ENCODE peak calls at places on chromosomes 1 and 21, in five cellular contexts. One of them, this sample, is unnamed. For H3K27me3, the result is how much of the 10 kb centered on the place peaks cover.

GRCh38 chr1:56453016-56453721 is 126.2 kb downstream of the PLPP3 start:
- DNase-seq in RWPE2: no peak
- DNase-seq in right atrium auricular region: no peak
- DNase-seq in upper lobe of right lung: peak
- DNase-seq in thoracic aorta: no peak
- DNase-seq in this sample: no peak

GRCh38 chr1:224922404-224923164 is 6.9 kb upstream of the DNAH14 start:
- DNase-seq in right atrium auricular region: no peak
- DNase-seq in thoracic aorta: no peak
- DNase-seq in upper lobe of right lung: no peak
- DNase-seq in RWPE2: no peak
- DNase-seq in this sample: peak

GRCh38 chr1:42949312-42950145 is 9.1 kb downstream of the SLC2A1 start:
- DNase-seq in right atrium auricular region: no peak
- DNase-seq in thoracic aorta: no peak
- DNase-seq in upper lobe of right lung: no peak
- DNase-seq in RWPE2: no peak
- DNase-seq in this sample: no peak

GRCh38 chr21:25638634-25639166 is 358 bp upstream of the JAM2 start:
- DNase-seq in upper lobe of right lung: no peak
- DNase-seq in RWPE2: no peak
- DNase-seq in right atrium auricular region: no peak
- DNase-seq in thoracic aorta: no peak
- DNase-seq in this sample: peak

GRCh38 chr1:81681570-81681969 is 119.2 kb upstream of the ADGRL2 start:
- DNase-seq in thoracic aorta: no peak
- DNase-seq in upper lobe of right lung: no peak
- DNase-seq in right atrium auricular region: no peak
- DNase-seq in RWPE2: no peak
- DNase-seq in this sample: no peak

GRCh38 chr21:27572681-27573080 is 605.8 kb upstream of the ADAMTS5 start:
- DNase-seq in upper lobe of right lung: no peak
- DNase-seq in RWPE2: no peak
- DNase-seq in right atrium auricular region: no peak
- DNase-seq in thoracic aorta: no peak
- DNase-seq in this sample: no peak

GRCh38 chr1:4803335-4803734 is 148.9 kb downstream of the AJAP1 start:
- DNase-seq in thoracic aorta: no peak
- DNase-seq in upper lobe of right lung: no peak
- DNase-seq in RWPE2: no peak
- DNase-seq in right atrium auricular region: no peak
- DNase-seq in this sample: no peak

GRCh38 chr1:74534241-74534640 is 21.8 kb upstream of the LRRC53 start:
- DNase-seq in right atrium auricular region: no peak
- DNase-seq in thoracic aorta: no peak
- DNase-seq in upper lobe of right lung: no peak
- DNase-seq in RWPE2: no peak
- DNase-seq in this sample: no peak

GRCh38 chr21:45615145-45615711 is 28.3 kb upstream of the PCBP3 start:
- DNase-seq in thoracic aorta: no peak
- DNase-seq in upper lobe of right lung: peak
- DNase-seq in right atrium auricular region: no peak
- DNase-seq in RWPE2: peak
- DNase-seq in this sample: peak

GRCh38 chr1:161099090-161099802 is 1.1 kb downstream of the KLHDC9 start:
- DNase-seq in thoracic aorta: no peak
- DNase-seq in right atrium auricular region: no peak
- DNase-seq in upper lobe of right lung: no peak
- DNase-seq in RWPE2: no peak
- DNase-seq in this sample: no peak

GRCh38 chr1:161096514-161096913 is 1.6 kb upstream of the KLHDC9 start:
- DNase-seq in right atrium auricular region: peak
- DNase-seq in upper lobe of right lung: no peak
- DNase-seq in thoracic aorta: no peak
- DNase-seq in RWPE2: no peak
- DNase-seq in this sample: no peak

GRCh38 chr1:161096015-161096414 is 2.1 kb upstream of the KLHDC9 start:
- DNase-seq in RWPE2: no peak
- DNase-seq in upper lobe of right lung: no peak
- DNase-seq in thoracic aorta: no peak
- DNase-seq in right atrium auricular region: no peak
- DNase-seq in this sample: no peak

GRCh38 chr1:161100534-161100933 is 2.4 kb downstream of the KLHDC9 start:
- DNase-seq in upper lobe of right lung: no peak
- DNase-seq in right atrium auricular region: no peak
- DNase-seq in thoracic aorta: no peak
- DNase-seq in RWPE2: no peak
- DNase-seq in this sample: no peak

GRCh38 chr1:161098161-161099068 is at the start of gene KLHDC9:
- DNase-seq in right atrium auricular region: no peak
- DNase-seq in thoracic aorta: no peak
- DNase-seq in RWPE2: peak
- DNase-seq in upper lobe of right lung: peak
- DNase-seq in this sample: peak
- TF ChIP-seq CTCF in right atrium auricular region: no peak
- TF ChIP-seq CTCF in thoracic aorta: peak
- TF ChIP-seq CTCF in RWPE2: peak
- TF ChIP-seq CTCF in upper lobe of right lung: peak
- TF ChIP-seq CTCF in this sample: no peak

GRCh38 chr1:7043729-7044470 is 258.6 kb downstream of the CAMTA1 start:
- DNase-seq in thoracic aorta: no peak
- DNase-seq in right atrium auricular region: no peak
- DNase-seq in upper lobe of right lung: no peak
- DNase-seq in RWPE2: no peak
- DNase-seq in this sample: no peak
- H3K27me3 ChIP-seq in thoracic aorta: under half
- H3K27me3 ChIP-seq in right atrium auricular region: under half
- H3K27me3 ChIP-seq in upper lobe of right lung: under half
- H3K27me3 ChIP-seq in RWPE2: under half
- H3K27me3 ChIP-seq in this sample: under half

GRCh38 chr1:53291574-53291973 is 36.3 kb downstream of the LRP8 start:
- DNase-seq in right atrium auricular region: no peak
- DNase-seq in RWPE2: no peak
- DNase-seq in upper lobe of right lung: no peak
- DNase-seq in thoracic aorta: no peak
- DNase-seq in this sample: no peak
- TF ChIP-seq CTCF in right atrium auricular region: no peak
- TF ChIP-seq CTCF in RWPE2: no peak
- TF ChIP-seq CTCF in upper lobe of right lung: no peak
- TF ChIP-seq CTCF in thoracic aorta: no peak
- TF ChIP-seq CTCF in this sample: peak

DNA sequence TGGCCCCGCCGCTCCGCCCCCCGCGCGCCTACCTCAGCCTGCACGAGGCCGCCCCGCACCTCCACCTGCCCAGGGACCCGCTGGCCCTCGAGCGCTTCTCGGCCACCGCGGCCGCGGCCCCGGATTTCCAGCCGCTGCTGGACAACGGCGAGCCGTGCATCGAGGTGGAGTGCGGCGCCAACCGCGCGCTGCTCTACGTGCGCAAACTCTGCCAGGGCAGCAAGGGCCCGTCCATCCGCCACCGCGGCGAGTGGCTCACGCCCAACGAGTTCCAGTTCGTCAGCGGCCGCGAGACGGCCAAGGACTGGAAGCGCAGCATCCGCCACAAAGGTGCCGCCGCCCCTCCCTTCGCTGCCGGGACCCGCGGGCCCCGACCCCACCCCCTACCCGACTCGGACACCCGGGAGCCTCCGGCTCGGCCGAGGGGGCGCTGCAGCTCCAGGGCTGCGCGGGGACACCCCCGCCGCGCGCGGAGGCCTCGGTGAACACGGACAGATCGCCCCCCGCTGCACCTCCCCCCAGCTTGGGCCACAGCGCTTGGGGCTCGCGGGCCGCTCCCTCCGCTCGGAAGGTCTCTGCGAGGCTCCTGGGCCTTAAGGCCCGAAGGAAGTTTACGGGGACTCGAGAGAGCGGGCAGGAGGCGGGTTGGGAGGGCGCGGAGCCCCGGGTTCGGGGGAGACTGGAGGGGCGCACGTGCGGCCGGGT is 1.0 kb downstream of the SAMD11 start:
- DNase-seq in RWPE2: no peak
- DNase-seq in right atrium auricular region: no peak
- DNase-seq in upper lobe of right lung: peak
- DNase-seq in thoracic aorta: no peak
- DNase-seq in this sample: no peak
- H3K27me3 ChIP-seq in RWPE2: half or more
- H3K27me3 ChIP-seq in right atrium auricular region: under half
- H3K27me3 ChIP-seq in upper lobe of right lung: half or more
- H3K27me3 ChIP-seq in thoracic aorta: under half
- H3K27me3 ChIP-seq in this sample: under half